ENCODE peak calls at places on chromosome 5, in four cellular contexts. C is thyroid gland, V is IMR-90, O is GM12892. Q is an unnamed sample.

GRCh38 chr5:95273956-95274520 is 10.9 kb downstream of the MCTP1 start:
- DNase-seq in C (no peak), V (no peak), O (no peak), Q (no peak)

GRCh38 chr5:133113331-133114061 is 61.7 kb downstream of the HSPA4 start:
- DNase-seq in V (peak), O (no peak), C (no peak), Q (peak)

GRCh38 chr5:2847608-2848007 is 96.1 kb upstream of the IRX2 start:
- DNase-seq in O (no peak), C (no peak), V (no peak), Q (no peak)

GRCh38 chr5:61603211-61603908 is 271.3 kb downstream of the ZSWIM6 start:
- DNase-seq in O (no peak), V (no peak), C (peak), Q (peak)

GRCh38 chr5:164345173-164345572 is 839.8 kb downstream of the MAT2B start:
- DNase-seq in C (peak), V (peak), O (no peak), Q (no peak)

GRCh38 chr5:147822686-147823491 is 8.6 kb downstream of the SPINK1 start:
- DNase-seq in O (peak), C (peak), V (peak), Q (peak)

GRCh38 chr5:103021310-103021709 is 98.6 kb downstream of the GIN1 start:
- DNase-seq in C (no peak), O (no peak), V (peak), Q (no peak)

GRCh38 chr5:9545301-9545958 is 445 bp downstream of the SEMA5A start:
- DNase-seq in C (no peak), V (no peak), O (no peak), Q (no peak)

GRCh38 chr5:27962201-27962600 is 923.8 kb upstream of the CDH9 start:
- DNase-seq in V (no peak), C (no peak), O (no peak), Q (no peak)

GRCh38 chr5:172798422-172799215 is 27.6 kb upstream of the DUSP1 start:
- DNase-seq in O (no peak), C (no peak), V (peak), Q (no peak)

GRCh38 chr5:104739503-104739902 is 1176.9 kb upstream of the NUDT12 start:
- DNase-seq in O (no peak), C (no peak), V (no peak), Q (no peak)

GRCh38 chr5:136810198-136810823 is 445.0 kb upstream of the TRPC7 start:
- DNase-seq in O (no peak), C (no peak), V (peak), Q (no peak)

GRCh38 chr5:82628364-82628910 is 350.3 kb upstream of the RPS23 start:
- DNase-seq in C (no peak), O (no peak), V (no peak), Q (no peak)

GRCh38 chr5:150514708-150515211 is 6.8 kb downstream of the NDST1 start:
- DNase-seq in O (no peak), V (peak), C (peak), Q (no peak)

GRCh38 chr5:168578006-168578405 is 1.2 kb downstream of the PANK3 start:
- DNase-seq in O (no peak), C (no peak), V (peak), Q (no peak)

GRCh38 chr5:7213525-7213924 is 182.4 kb upstream of the ADCY2 start:
- DNase-seq in V (no peak), C (no peak), O (no peak), Q (no peak)

GRCh38 chr5:112338681-112339337 is 80.3 kb downstream of the EPB41L4A start:
- DNase-seq in O (no peak), C (no peak), V (no peak), Q (peak)

GRCh38 chr5:18113724-18114123 is 479.5 kb downstream of the TAF11L14 start:
- DNase-seq in V (peak), O (no peak), C (peak), Q (no peak)

GRCh38 chr5:126777257-126777973 is 479 bp downstream of the LMNB1 start:
- DNase-seq in C (peak), O (no peak), V (peak), Q (peak)
- TF ChIP-seq POLR2A in C (no peak), O (peak), V (no peak), Q (no peak)

GRCh38 chr5:134464988-134465855 is 53.5 kb upstream of the CDKN2AIPNL start:
- DNase-seq in V (no peak), O (no peak), C (no peak), Q (no peak)

GRCh38 chr5:134465856-134466240 is 54.2 kb upstream of the CDKN2AIPNL start:
- DNase-seq in O (peak), V (peak), C (peak), Q (peak)

GRCh38 chr5:134467231-134467630 is 55.5 kb upstream of the CDKN2AIPNL start:
- DNase-seq in V (no peak), O (no peak), C (no peak), Q (no peak)

GRCh38 chr5:134463991-134464760 is 52.5 kb upstream of the CDKN2AIPNL start:
- DNase-seq in V (peak), C (no peak), O (no peak), Q (no peak)

DNA sequence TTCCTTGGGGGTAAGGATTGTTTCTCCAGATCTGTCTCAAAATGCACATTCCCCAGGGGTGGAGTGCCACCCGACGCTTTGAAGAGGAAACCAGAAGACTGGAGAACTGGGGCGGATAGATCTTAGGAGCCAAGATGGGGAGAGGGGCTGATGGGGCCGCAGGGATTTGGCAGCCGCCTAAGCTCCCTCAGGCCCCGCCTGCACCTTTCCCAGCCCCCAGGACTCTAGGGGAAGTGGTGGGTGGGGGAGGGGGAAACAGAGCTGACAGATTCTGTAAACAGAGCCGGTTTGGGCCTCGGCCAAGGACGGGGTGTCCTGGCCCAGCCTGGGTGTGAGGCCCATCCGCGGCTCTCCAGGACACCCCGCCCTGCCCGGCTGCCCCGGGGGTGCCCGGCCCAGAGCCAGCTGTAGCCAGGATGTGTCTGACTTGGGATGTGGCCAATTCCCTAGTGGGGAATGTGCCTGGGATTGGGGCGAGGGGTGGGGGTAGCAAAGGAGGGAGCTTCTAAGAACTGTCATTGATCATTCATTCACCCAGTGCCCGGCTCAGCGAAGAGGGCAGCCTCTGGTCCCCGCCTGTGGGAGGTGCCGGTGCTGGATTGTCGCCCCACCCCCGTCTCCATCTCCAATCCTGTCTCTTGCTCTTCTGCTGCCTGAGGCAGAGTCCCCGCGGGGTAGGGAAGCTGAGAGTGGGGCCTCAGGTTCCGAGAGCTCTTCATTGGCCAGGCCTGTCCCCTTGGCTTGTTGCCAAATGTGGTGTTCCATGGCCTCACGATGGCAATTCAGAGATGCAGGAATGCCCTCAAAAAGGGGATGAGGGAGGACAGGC is 54.8 kb upstream of the CDKN2AIPNL start:
- DNase-seq in O (peak), V (peak), C (peak), Q (peak)
- TF ChIP-seq POLR2A in O (no peak), V (no peak), C (no peak), Q (no peak)

GRCh38 chr5:151812757-151813309 is 41.1 kb downstream of the G3BP1 start:
- DNase-seq in C (no peak), O (no peak), V (peak), Q (no peak)
- TF ChIP-seq POLR2A in C (no peak), O (no peak), V (no peak), Q (no peak)

GRCh38 chr5:139245637-139246335 is 47.6 kb upstream of the SIL1 start:
- DNase-seq in C (no peak), V (no peak), O (no peak), Q (no peak)

GRCh38 chr5:139251281-139251687 is 42.3 kb upstream of the MATR3 start:
- DNase-seq in O (peak), C (no peak), V (no peak), Q (no peak)

GRCh38 chr5:139243425-139243965 is 45.3 kb upstream of the SIL1 start:
- DNase-seq in O (no peak), C (no peak), V (peak), Q (no peak)

GRCh38 chr5:139248826-139249453 is 44.6 kb upstream of the MATR3 start:
- DNase-seq in V (no peak), O (no peak), C (no peak), Q (no peak)

GRCh38 chr5:139246394-139246793 is 47.1 kb upstream of the MATR3 start:
- DNase-seq in O (no peak), C (no peak), V (peak), Q (no peak)
- TF ChIP-seq POLR2A in O (no peak), C (no peak), V (no peak), Q (no peak)

Q was measured in breast epithelium.